ENCODE peak calls at places on chromosomes 12 and 14, in nine cellular contexts. X, O, Z, A, D, V, N, M and P are unnamed samples.

GRCh38 chr14:44030963-44031362 is 476.1 kb downstream of the FSCB start:
- DNase-seq in X (no peak), O (no peak), Z (no peak), A (no peak), D (no peak), V (no peak), N (peak), M (no peak), P (no peak)

GRCh38 chr12:66441905-66442559 is 139.7 kb downstream of the HELB start:
- DNase-seq in X (no peak), O (no peak), Z (no peak), A (no peak), D (no peak), V (no peak), N (no peak), M (no peak), P (no peak)

GRCh38 chr14:95515080-95515489 is 1.4 kb downstream of the SYNE3 start:
- DNase-seq in X (no peak), O (no peak), Z (no peak), A (no peak), D (no peak), V (no peak), N (peak), M (peak), P (no peak)

GRCh38 chr12:27463826-27464554 is 17.5 kb downstream of the SMCO2 start:
- DNase-seq in X (peak), O (no peak), Z (no peak), A (no peak), D (no peak), V (peak), N (no peak), M (peak), P (peak)

GRCh38 chr14:86640288-86640687 is 1110.3 kb downstream of the FLRT2 start:
- DNase-seq in X (no peak), O (no peak), Z (no peak), A (no peak), D (no peak), V (no peak), N (no peak), M (no peak), P (no peak)

GRCh38 chr14:61139006-61139599 is 142.0 kb downstream of the TMEM30B start:
- DNase-seq in X (no peak), O (no peak), Z (no peak), A (no peak), D (no peak), V (peak), N (no peak), M (no peak), P (no peak)

GRCh38 chr12:45231515-45232145 is 15.7 kb downstream of the ANO6 start:
- DNase-seq in X (no peak), O (no peak), Z (no peak), A (no peak), D (no peak), V (peak), N (no peak), M (peak), P (no peak)

GRCh38 chr14:90651976-90652560 is 164.2 kb downstream of the TTC7B start:
- DNase-seq in X (no peak), O (no peak), Z (no peak), A (no peak), D (no peak), V (no peak), N (no peak), M (peak), P (no peak)

GRCh38 chr14:68694516-68695235 is 98.2 kb downstream of the ZFP36L1 start:
- DNase-seq in X (no peak), O (peak), Z (no peak), A (no peak), D (no peak), V (peak), N (no peak), M (peak), P (no peak)

GRCh38 chr12:78343657-78344056 is 513.0 kb downstream of the NAV3 start:
- DNase-seq in X (no peak), O (no peak), Z (no peak), A (no peak), D (no peak), V (peak), N (no peak), M (no peak), P (no peak)

GRCh38 chr14:61326149-61326548 is 4.8 kb downstream of the PRKCH start:
- DNase-seq in X (no peak), O (no peak), Z (no peak), A (no peak), D (no peak), V (no peak), N (no peak), M (no peak), P (no peak)

GRCh38 chr14:53151867-53152626 is 1.1 kb downstream of the DDHD1 start:
- DNase-seq in X (peak), O (no peak), Z (peak), A (peak), D (peak), V (peak), N (peak), M (peak), P (no peak)

GRCh38 chr12:123472438-123472849 is 14.5 kb downstream of the SNRNP35 start:
- DNase-seq in X (no peak), O (no peak), Z (no peak), A (no peak), D (no peak), V (no peak), N (no peak), M (no peak), P (no peak)

GRCh38 chr14:42374332-42374731 is 767.7 kb downstream of the LRFN5 start:
- DNase-seq in X (no peak), O (no peak), Z (no peak), A (no peak), D (no peak), V (no peak), N (no peak), M (no peak), P (no peak)

GRCh38 chr12:119288559-119288958 is 46.0 kb upstream of the CCDC60 start:
- DNase-seq in X (no peak), O (no peak), Z (no peak), A (no peak), D (no peak), V (no peak), N (no peak), M (no peak), P (no peak)

GRCh38 chr14:23119362-23120327 is 590 bp upstream of the CEBPE start:
- DNase-seq in X (no peak), O (peak), Z (no peak), A (no peak), D (no peak), V (no peak), N (no peak), M (no peak), P (no peak)

GRCh38 chr12:3655331-3655900 is 97.5 kb downstream of the CRACR2A start:
- DNase-seq in X (no peak), O (no peak), Z (peak), A (no peak), D (no peak), V (peak), N (peak), M (peak), P (no peak)

GRCh38 chr12:50246873-50247612 is 36.3 kb downstream of the LIMA1 start:
- DNase-seq in X (peak), O (no peak), Z (peak), A (peak), D (no peak), V (peak), N (no peak), M (peak), P (peak)

GRCh38 chr12:19981944-19982343 is 386.4 kb upstream of the PDE3A start:
- DNase-seq in X (no peak), O (no peak), Z (no peak), A (no peak), D (no peak), V (no peak), N (no peak), M (no peak), P (no peak)